ENCODE peak calls at places on chromosomes 1 and 21, in nine cellular contexts. V is right lobe of liver; J is ovary; R is Peyer's patch; L is breast epithelium; O is CD8-positive, alpha-beta memory T cell; C is mesendoderm; M is NT2/D1; S is AG09309. B is an unnamed sample.

GRCh38 chr1:180415985-180416633 is 86.3 kb downstream of the ACBD6 start:
- DNase-seq in V (no peak), M (peak), J (no peak), C (peak), O (no peak), L (no peak), S (peak), R (no peak), B (no peak)

GRCh38 chr1:230120949-230121381 is 53.9 kb downstream of the GALNT2 start:
- DNase-seq in O (no peak), V (peak), M (no peak), L (no peak), S (no peak), J (no peak), R (peak), C (peak), B (no peak)

GRCh38 chr1:17561561-17561985 is 22.1 kb downstream of the ARHGEF10L start:
- DNase-seq in J (no peak), S (no peak), C (no peak), R (no peak), V (no peak), O (no peak), L (no peak), M (no peak), B (no peak)

GRCh38 chr1:229024528-229025119 is 246.3 kb upstream of the RAB4A start:
- DNase-seq in S (peak), L (no peak), V (peak), C (peak), O (no peak), R (peak), M (peak), J (peak), B (no peak)

GRCh38 chr21:25361765-25362164 is 245.5 kb downstream of the MRPL39 start:
- DNase-seq in M (no peak), R (no peak), L (no peak), J (no peak), S (no peak), C (no peak), O (no peak), V (no peak), B (no peak)

GRCh38 chr1:112808861-112809684 is 93.9 kb upstream of the PPM1J start:
- DNase-seq in O (peak), S (no peak), M (no peak), V (peak), C (peak), J (peak), R (peak), L (peak), B (no peak)

GRCh38 chr21:31623664-31624063 is 35.8 kb upstream of the SOD1 start:
- DNase-seq in J (no peak), V (no peak), L (no peak), S (no peak), M (no peak), O (no peak), C (peak), R (no peak), B (no peak)

GRCh38 chr1:201444792-201445191 is 23.3 kb upstream of the TNNI1 start:
- DNase-seq in C (peak), S (no peak), O (no peak), J (no peak), R (no peak), L (no peak), M (no peak), V (no peak), B (no peak)

GRCh38 chr1:27605796-27606707 is 2.1 kb upstream of the AHDC1 start:
- DNase-seq in R (peak), C (peak), O (peak), V (no peak), J (no peak), M (peak), S (no peak), L (no peak), B (no peak)

GRCh38 chr1:15820478-15820877 is 13.0 kb upstream of the UQCRHL start:
- DNase-seq in S (no peak), C (no peak), O (no peak), J (no peak), L (peak), M (no peak), R (no peak), V (no peak), B (no peak)

GRCh38 chr1:150696590-150696989 is 364 bp downstream of the GOLPH3L start:
- DNase-seq in R (no peak), V (no peak), M (no peak), J (no peak), L (no peak), C (peak), O (no peak), S (no peak), B (no peak)

GRCh38 chr1:28246427-28246832 is 10.5 kb downstream of the ATP5IF1 start:
- DNase-seq in S (no peak), M (no peak), O (peak), V (no peak), L (no peak), J (no peak), C (no peak), R (no peak), B (peak)

GRCh38 chr21:31873275-31873695 is 465 bp downstream of the HUNK start:
- DNase-seq in R (peak), V (peak), J (no peak), S (no peak), O (no peak), C (peak), L (no peak), M (no peak), B (no peak)

GRCh38 chr1:184160236-184160635 is 108.7 kb downstream of the TSEN15 start:
- DNase-seq in J (no peak), R (no peak), M (no peak), L (no peak), S (peak), O (no peak), V (no peak), C (peak), B (no peak)

GRCh38 chr21:41283211-41283818 is 33.3 kb upstream of the FAM3B start:
- DNase-seq in J (no peak), L (peak), M (peak), S (peak), O (peak), V (no peak), C (peak), R (peak), B (peak)

GRCh38 chr1:53641481-53642214 is 97.3 kb downstream of the GLIS1 start:
- DNase-seq in J (no peak), O (no peak), M (no peak), R (peak), L (no peak), V (no peak), S (no peak), C (no peak), B (no peak)

GRCh38 chr1:23037081-23037740 is 17.9 kb downstream of the KDM1A start:
- DNase-seq in V (no peak), S (no peak), C (no peak), J (no peak), M (no peak), O (no peak), L (no peak), R (no peak), B (no peak)

GRCh38 chr1:171935664-171936063 is 94.4 kb downstream of the DNM3 start:
- DNase-seq in M (no peak), J (no peak), R (no peak), V (no peak), O (no peak), L (no peak), C (no peak), S (no peak), B (no peak)

GRCh38 chr1:156440689-156441437 is 59.7 kb downstream of the MEF2D start:
- DNase-seq in R (no peak), O (no peak), M (no peak), V (no peak), L (no peak), J (no peak), S (no peak), C (no peak), B (no peak)
- H3K4me3 ChIP-seq in R (no peak), O (no peak), M (no peak), V (no peak), L (no peak), J (no peak), S (no peak), C (no peak), B (no peak)

GRCh38 chr1:236149696-236150228 is 7.4 kb downstream of the GPR137B start:
- DNase-seq in J (no peak), R (no peak), O (no peak), S (no peak), C (no peak), M (no peak), V (peak), L (no peak), B (no peak)
- H3K4me3 ChIP-seq in J (no peak), R (no peak), O (no peak), S (no peak), C (no peak), M (no peak), V (no peak), L (no peak), B (peak)

GRCh38 chr1:20726107-20726911 is 6.2 kb downstream of the SH2D5 start:
- DNase-seq in V (no peak), C (no peak), S (no peak), J (peak), O (no peak), M (no peak), L (no peak), R (peak), B (no peak)

GRCh38 chr1:20726932-20727745 is 5.4 kb downstream of the SH2D5 start:
- DNase-seq in M (no peak), C (no peak), L (no peak), O (no peak), S (no peak), V (no peak), R (peak), J (peak), B (no peak)

GRCh38 chr1:20728371-20729154 is 3.9 kb downstream of the SH2D5 start:
- DNase-seq in M (no peak), V (no peak), O (no peak), L (no peak), C (peak), J (peak), S (no peak), R (peak), B (no peak)

GRCh38 chr1:20729155-20729931 is 3.2 kb downstream of the SH2D5 start:
- DNase-seq in V (peak), O (no peak), L (no peak), C (no peak), S (no peak), M (no peak), J (peak), R (peak), B (no peak)

GRCh38 chr1:20727746-20728316 is 4.7 kb downstream of the SH2D5 start:
- DNase-seq in C (peak), L (no peak), J (no peak), S (no peak), V (peak), M (no peak), R (peak), O (no peak), B (no peak)
- H3K4me3 ChIP-seq in C (no peak), L (no peak), J (no peak), S (no peak), V (no peak), M (no peak), R (no peak), O (no peak), B (no peak)

DNA sequence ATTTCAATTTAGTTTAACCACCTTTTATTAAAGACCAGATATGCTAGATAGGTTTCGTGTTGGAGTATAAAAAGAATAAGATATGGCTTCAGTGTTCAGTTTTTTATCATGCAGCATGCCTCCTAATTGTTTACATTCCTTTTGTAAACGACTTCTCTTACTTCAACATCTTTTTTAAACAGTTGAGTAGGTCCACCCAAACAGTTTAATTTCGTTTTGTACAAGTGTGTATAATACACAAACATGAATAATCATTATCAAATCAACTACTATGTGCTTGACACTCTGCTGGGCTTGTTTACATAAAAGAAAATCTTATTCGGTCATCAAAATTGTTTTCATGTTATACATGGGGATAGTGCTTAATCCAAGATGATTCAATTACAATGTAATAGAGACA is 906.3 kb upstream of the ADGRL4 start:
- DNase-seq in O (no peak), S (no peak), M (no peak), V (no peak), J (no peak), R (no peak), L (no peak), C (no peak), B (no peak)
- H3K4me3 ChIP-seq in O (no peak), S (no peak), M (no peak), V (no peak), J (no peak), R (no peak), L (no peak), C (no peak), B (no peak)

DNA sequence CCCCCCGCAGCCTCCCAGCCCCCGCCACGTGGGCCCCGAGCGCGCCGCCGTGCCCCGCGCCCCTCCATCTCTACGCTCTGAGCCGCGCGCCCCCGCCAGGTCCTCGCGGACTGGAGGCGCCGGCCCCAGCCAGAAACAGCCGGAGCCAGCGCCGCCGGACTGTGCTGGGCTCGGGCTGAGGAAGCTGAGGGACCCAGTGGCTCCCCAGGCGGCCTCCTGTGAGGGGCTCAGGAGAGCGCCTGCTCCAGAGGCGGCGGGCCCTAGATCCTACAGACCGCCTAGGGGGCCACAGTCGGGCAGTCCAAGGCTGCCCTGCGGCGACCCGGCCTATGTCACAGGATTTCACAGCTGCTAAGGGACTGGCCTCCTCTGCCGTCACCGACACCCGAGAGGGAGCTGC is 82.1 kb downstream of the NENF start:
- DNase-seq in J (no peak), S (no peak), R (no peak), M (no peak), V (no peak), L (no peak), C (peak), O (no peak), B (no peak)
- H3K4me3 ChIP-seq in J (no peak), S (no peak), R (peak), M (no peak), V (no peak), L (peak), C (no peak), O (no peak), B (no peak)

GRCh38 chr1:84339503-84339902 is 38.0 kb downstream of the SAMD13 start:
- DNase-seq in S (no peak), M (no peak), O (no peak), J (no peak), V (no peak), C (no peak), R (no peak), L (no peak), B (no peak)
- H3K4me3 ChIP-seq in S (no peak), M (no peak), O (no peak), J (no peak), V (no peak), C (no peak), R (no peak), L (no peak), B (no peak)